ENCODE peak calls at places on chromosomes 6 and 20, in four cellular contexts. C, L, X and A are unnamed samples.

GRCh38 chr6:124298682-124299081 is 495.0 kb downstream of the NKAIN2 start:
- DNase-seq in C (no peak), L (no peak), X (no peak), A (no peak)

GRCh38 chr20:3164763-3165410 is 5.2 kb upstream of the FASTKD5 start:
- DNase-seq in X (no peak), L (no peak), C (no peak), A (no peak)

GRCh38 chr6:7590918-7591302 is 912 bp downstream of the SNRNP48 start:
- DNase-seq in L (peak; percentile 65), X (no peak), C (peak; percentile 30), A (peak; percentile 18)

GRCh38 chr6:164164921-164165320 is 750.4 kb downstream of the QKI start:
- DNase-seq in X (no peak), C (no peak), L (no peak), A (no peak)

GRCh38 chr20:539848-540247 is 3.7 kb downstream of the CSNK2A1 start:
- DNase-seq in L (peak; percentile 25), C (peak; percentile 51), X (no peak), A (no peak)

GRCh38 chr6:5937936-5938706 is 68.6 kb downstream of the NRN1 start:
- DNase-seq in L (no peak), C (no peak), X (no peak), A (no peak)

GRCh38 chr6:127966616-127967015 is 65.8 kb upstream of the THEMIS start:
- DNase-seq in C (no peak), L (no peak), X (no peak), A (no peak)

GRCh38 chr20:53916173-53916512 is 154.3 kb downstream of the BCAS1 start:
- DNase-seq in C (no peak), L (no peak), X (no peak), A (no peak)

GRCh38 chr6:52566853-52567279 is 10.0 kb downstream of the TRAM2 start:
- DNase-seq in X (no peak), L (no peak), C (peak; percentile 58), A (no peak)

GRCh38 chr20:50312682-50313187 is 122.1 kb downstream of the CEBPB start:
- DNase-seq in C (no peak), L (no peak), X (no peak), A (no peak)

GRCh38 chr20:50248104-50248631 is 57.5 kb downstream of the CEBPB start:
- DNase-seq in L (peak; percentile 46), X (no peak), C (no peak), A (no peak)

GRCh38 chr6:69705954-69706353 is 90.9 kb downstream of the LMBRD1 start:
- DNase-seq in X (no peak), C (no peak), L (peak; percentile 37), A (no peak)

GRCh38 chr6:18551228-18551627 is 164.1 kb downstream of the RNF144B start:
- DNase-seq in L (no peak), X (no peak), C (no peak), A (no peak)

GRCh38 chr6:98905759-98906158 is 42.0 kb downstream of the FBXL4 start:
- DNase-seq in L (no peak), C (no peak), X (no peak), A (no peak)

GRCh38 chr6:4320860-4321259 is 185.5 kb upstream of the ECI2 start:
- DNase-seq in C (no peak), X (no peak), L (no peak), A (no peak)

GRCh38 chr20:16236589-16237241 is 336.5 kb downstream of the KIF16B start:
- DNase-seq in L (no peak), C (no peak), X (no peak), A (no peak)

GRCh38 chr6:136873733-136874132 is 48.4 kb upstream of the SLC35D3 start:
- DNase-seq in C (no peak), X (no peak), L (peak; percentile 48), A (no peak)

GRCh38 chr20:4053071-4053470 is 37.7 kb upstream of the RNF24 start:
- DNase-seq in X (no peak), C (no peak), L (no peak), A (no peak)

GRCh38 chr20:56604690-56605089 is 24.4 kb upstream of the TFAP2C start:
- DNase-seq in C (no peak), L (no peak), X (no peak), A (no peak)

GRCh38 chr20:33518071-33518470 is 28.2 kb downstream of the CBFA2T2 start:
- DNase-seq in L (no peak), C (no peak), X (no peak), A (no peak)

GRCh38 chr20:61932199-61932592 is 133.5 kb downstream of the TAF4 start:
- DNase-seq in C (no peak), L (no peak), X (no peak), A (no peak)

GRCh38 chr20:32006841-32007786 is 3.1 kb upstream of the CCM2L start:
- DNase-seq in X (no peak), L (no peak), C (peak; percentile 27), A (no peak)

GRCh38 chr20:3786665-3787639 is at the start of gene CENPB:
- DNase-seq in L (peak; percentile 87), X (no peak), C (peak; percentile 83), A (peak; percentile 98)

GRCh38 chr20:51339721-51340450 is 202.6 kb downstream of the NFATC2 start:
- DNase-seq in X (no peak), L (peak; percentile 48), C (no peak), A (no peak)

GRCh38 chr20:53829706-53830521 is 236.3 kb upstream of the ZNF217 start:
- DNase-seq in C (peak; percentile 94), X (no peak), L (peak; percentile 30), A (no peak)

GRCh38 chr6:151365233-151365632 is 26.1 kb downstream of the ZBTB2 start:
- DNase-seq in L (no peak), X (no peak), C (no peak), A (no peak)

GRCh38 chr20:35840403-35840802 is 68.6 kb downstream of the PHF20 start:
- DNase-seq in C (no peak), X (no peak), L (no peak), A (peak; percentile 69)

GRCh38 chr20:35833271-35833670 is 61.5 kb downstream of the PHF20 start:
- DNase-seq in X (no peak), L (no peak), C (no peak), A (no peak)

GRCh38 chr20:35838213-35838612 is 66.4 kb downstream of the PHF20 start:
- DNase-seq in C (no peak), L (no peak), X (no peak), A (no peak)

GRCh38 chr20:35839891-35840290 is 68.1 kb downstream of the PHF20 start:
- DNase-seq in X (no peak), L (no peak), C (no peak), A (no peak)

DNA sequence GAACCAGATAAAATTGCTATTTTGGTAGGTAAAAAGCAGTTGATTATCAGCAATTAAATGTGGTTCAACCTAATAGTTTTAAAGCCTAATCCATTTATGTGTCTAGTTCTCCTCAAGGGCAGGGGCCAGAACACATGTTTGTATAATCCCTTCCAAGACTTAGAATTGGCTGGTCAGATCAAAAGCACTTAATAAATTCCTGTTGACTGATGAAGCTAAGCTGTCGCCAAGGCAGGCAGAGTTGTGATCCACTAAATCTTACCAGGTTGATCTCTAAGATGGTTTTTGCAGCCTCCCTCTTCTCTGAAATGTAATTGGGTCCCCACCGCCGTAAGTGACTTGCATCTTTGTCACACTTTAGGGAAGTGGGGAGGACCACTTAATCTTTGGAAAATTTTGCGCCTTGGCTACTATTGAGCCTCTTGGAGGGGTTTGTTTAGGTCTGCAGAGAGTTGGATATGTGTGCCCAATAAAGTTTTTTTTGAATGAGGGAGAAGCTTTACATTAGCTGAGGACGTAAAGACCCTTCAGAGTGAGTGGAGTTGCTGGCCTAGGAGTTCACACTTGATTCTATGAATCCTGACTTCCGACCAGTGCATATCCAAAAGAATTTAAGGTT is 65.9 kb downstream of the PHF20 start:
- DNase-seq in C (no peak), X (no peak), L (no peak), A (no peak)
- TF ChIP-seq NFIC in C (no peak), X (no peak), L (no peak), A (no peak)

DNA sequence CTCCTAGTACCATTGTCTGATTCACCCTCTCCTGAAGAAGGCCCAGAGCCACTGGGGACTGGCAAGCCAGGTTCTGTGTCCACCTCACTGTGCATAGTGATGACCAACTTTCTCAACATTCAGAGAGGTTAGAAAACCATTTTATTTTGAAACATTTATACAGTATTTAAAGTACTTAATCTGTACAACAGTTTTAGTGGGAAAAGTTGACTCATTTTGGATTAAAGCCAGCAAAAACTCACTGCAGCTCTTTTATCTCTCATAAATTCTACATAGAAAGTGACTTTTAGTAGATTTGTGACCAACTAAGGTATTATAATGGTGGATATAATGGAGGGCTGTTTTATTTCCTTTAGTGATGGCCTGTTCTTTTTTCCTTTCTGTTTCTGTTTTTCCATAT is 9.7 kb downstream of the TULP4 start:
- DNase-seq in C (no peak), L (no peak), X (no peak), A (no peak)
- TF ChIP-seq NFIC in C (no peak), L (peak; percentile 57), X (no peak), A (peak; percentile 85)

GRCh38 chr20:7924692-7925091 is 15.6 kb downstream of the HAO1 start:
- DNase-seq in L (no peak), X (no peak), C (peak; percentile 33), A (no peak)
- TF ChIP-seq NFIC in L (no peak), X (peak; percentile 86), C (no peak), A (no peak)

GRCh38 chr6:167211870-167212715 is 54.3 kb upstream of the GPR31 start:
- DNase-seq in C (no peak), L (no peak), X (no peak), A (no peak)

GRCh38 chr6:167212716-167213011 is 54.9 kb upstream of the GPR31 start:
- DNase-seq in C (no peak), L (no peak), X (no peak), A (no peak)

GRCh38 chr6:167209577-167209975 is 51.8 kb upstream of the GPR31 start:
- DNase-seq in C (no peak), X (no peak), L (no peak), A (no peak)

GRCh38 chr6:167210375-167211295 is 52.9 kb upstream of the GPR31 start:
- DNase-seq in L (no peak), X (no peak), C (peak; percentile 97), A (peak; percentile 53)

DNA sequence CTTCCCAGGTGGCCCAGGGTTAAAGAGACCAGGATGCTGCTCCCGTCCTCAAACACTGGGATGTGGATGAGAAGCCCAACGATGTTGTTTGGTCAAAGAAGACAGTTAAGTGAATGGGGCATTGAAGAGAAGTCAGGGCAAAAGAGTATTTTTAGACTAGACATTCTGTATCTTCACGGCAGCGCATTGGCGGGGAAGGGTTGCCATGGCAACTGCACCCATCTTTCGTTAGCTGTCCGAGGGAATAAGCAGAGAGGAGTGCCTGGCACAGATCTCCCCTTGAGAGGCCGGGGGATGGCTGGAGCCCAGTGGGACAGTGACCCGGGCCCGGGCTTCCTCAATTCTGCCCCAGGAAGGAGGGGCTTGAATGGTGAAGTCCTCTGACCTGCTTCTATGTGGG is 56.4 kb upstream of the GPR31 start:
- DNase-seq in L (no peak), C (no peak), X (no peak), A (peak; percentile 20)
- TF ChIP-seq NFIC in L (no peak), C (no peak), X (no peak), A (no peak)

GRCh38 chr6:107390685-107391084 is 68.7 kb downstream of the PDSS2 start:
- DNase-seq in X (no peak), L (no peak), C (no peak), A (no peak)
- TF ChIP-seq NFIC in X (no peak), L (no peak), C (no peak), A (no peak)